ENCODE peak calls at places on chromosomes 7 and 10, in four cellular contexts. One of them, this sample, is unnamed.

GRCh38 chr7:3310884-3311283 is 9.8 kb downstream of the SDK1 start:
- DNase-seq in neural crest cell: no peak
- DNase-seq in PC-9: no peak
- DNase-seq in AG04449: no peak
- DNase-seq in this sample: no peak

GRCh38 chr10:33753389-33753788 is 418.9 kb upstream of the NRP1 start:
- DNase-seq in neural crest cell: no peak
- DNase-seq in PC-9: no peak
- DNase-seq in AG04449: no peak
- DNase-seq in this sample: no peak

GRCh38 chr7:9264395-9264794 is 831.0 kb downstream of the NXPH1 start:
- DNase-seq in neural crest cell: no peak
- DNase-seq in PC-9: no peak
- DNase-seq in AG04449: no peak
- DNase-seq in this sample: no peak

GRCh38 chr10:110410329-110411046 is 87.2 kb upstream of the DUSP5 start:
- DNase-seq in neural crest cell: no peak
- DNase-seq in PC-9: peak; percentile 89
- DNase-seq in AG04449: peak; percentile 96
- DNase-seq in this sample: peak; percentile 86

GRCh38 chr7:133248901-133249300 is 4.0 kb upstream of the EXOC4 start:
- DNase-seq in neural crest cell: no peak
- DNase-seq in PC-9: no peak
- DNase-seq in AG04449: no peak
- DNase-seq in this sample: no peak

GRCh38 chr10:43238462-43238861 is 28.4 kb downstream of the RASGEF1A start:
- DNase-seq in neural crest cell: no peak
- DNase-seq in PC-9: no peak
- DNase-seq in AG04449: no peak
- DNase-seq in this sample: no peak

GRCh38 chr10:61904711-61905445 is 3.4 kb downstream of the ARID5B start:
- DNase-seq in neural crest cell: no peak
- DNase-seq in PC-9: peak; percentile 22
- DNase-seq in AG04449: no peak
- DNase-seq in this sample: peak; percentile 56

GRCh38 chr7:81482600-81483186 is 287.2 kb downstream of the HGF start:
- DNase-seq in neural crest cell: no peak
- DNase-seq in PC-9: no peak
- DNase-seq in AG04449: no peak
- DNase-seq in this sample: no peak

GRCh38 chr7:33044986-33045385 is 17.6 kb downstream of the NT5C3A start:
- DNase-seq in neural crest cell: no peak
- DNase-seq in PC-9: no peak
- DNase-seq in AG04449: peak; percentile 26
- DNase-seq in this sample: no peak

GRCh38 chr7:1468899-1469298 is 9.6 kb upstream of the MICALL2 start:
- DNase-seq in neural crest cell: no peak
- DNase-seq in PC-9: no peak
- DNase-seq in AG04449: no peak
- DNase-seq in this sample: no peak

GRCh38 chr7:19060870-19061269 is 56.6 kb downstream of the TWIST1 start:
- DNase-seq in neural crest cell: no peak
- DNase-seq in PC-9: no peak
- DNase-seq in AG04449: no peak
- DNase-seq in this sample: peak; percentile 60

GRCh38 chr7:31648288-31648687 is 38.7 kb upstream of the PPP1R17 start:
- DNase-seq in neural crest cell: no peak
- DNase-seq in PC-9: no peak
- DNase-seq in AG04449: no peak
- DNase-seq in this sample: no peak

GRCh38 chr7:127791790-127792189 is 139.8 kb downstream of the SND1 start:
- DNase-seq in neural crest cell: no peak
- DNase-seq in PC-9: no peak
- DNase-seq in AG04449: no peak
- DNase-seq in this sample: no peak

GRCh38 chr7:52741670-52742069 is 293.8 kb upstream of the POM121L12 start:
- DNase-seq in neural crest cell: no peak
- DNase-seq in PC-9: no peak
- DNase-seq in AG04449: no peak
- DNase-seq in this sample: no peak

GRCh38 chr7:100966542-100967291 is 2.6 kb upstream of the MUC12 start:
- DNase-seq in neural crest cell: no peak
- DNase-seq in PC-9: no peak
- DNase-seq in AG04449: no peak
- DNase-seq in this sample: no peak

GRCh38 chr7:137850586-137850985 is 3.8 kb upstream of the DGKI start:
- DNase-seq in neural crest cell: no peak
- DNase-seq in PC-9: no peak
- DNase-seq in AG04449: no peak
- DNase-seq in this sample: no peak

GRCh38 chr10:82908096-82908495 is 1033.1 kb downstream of the NRG3 start:
- DNase-seq in neural crest cell: no peak
- DNase-seq in PC-9: no peak
- DNase-seq in AG04449: no peak
- DNase-seq in this sample: no peak

GRCh38 chr7:51186531-51186930 is 130.1 kb downstream of the COBL start:
- DNase-seq in neural crest cell: no peak
- DNase-seq in PC-9: no peak
- DNase-seq in AG04449: no peak
- DNase-seq in this sample: no peak

GRCh38 chr7:79598351-79598750 is 144.9 kb upstream of the MAGI2 start:
- DNase-seq in neural crest cell: no peak
- DNase-seq in PC-9: no peak
- DNase-seq in AG04449: no peak
- DNase-seq in this sample: no peak

GRCh38 chr7:51366930-51367613 is 50.5 kb upstream of the COBL start:
- DNase-seq in neural crest cell: peak; percentile 36
- DNase-seq in PC-9: peak; percentile 54
- DNase-seq in AG04449: no peak
- DNase-seq in this sample: no peak

GRCh38 chr7:155885162-155886160 is 73.2 kb upstream of the SHH start:
- DNase-seq in neural crest cell: no peak
- DNase-seq in PC-9: peak; percentile 36
- DNase-seq in AG04449: no peak
- DNase-seq in this sample: no peak

GRCh38 chr10:127151981-127152699 is 44.3 kb downstream of the INSYN2A start:
- DNase-seq in neural crest cell: no peak
- DNase-seq in PC-9: peak; percentile 30
- DNase-seq in AG04449: no peak
- DNase-seq in this sample: no peak

GRCh38 chr7:109986701-109987100 is 1104.2 kb upstream of the LRRN3 start:
- DNase-seq in neural crest cell: no peak
- DNase-seq in PC-9: no peak
- DNase-seq in AG04449: no peak
- DNase-seq in this sample: no peak

GRCh38 chr10:128573936-128574335 is 447.7 kb upstream of the MKI67 start:
- DNase-seq in neural crest cell: no peak
- DNase-seq in PC-9: no peak
- DNase-seq in AG04449: no peak
- DNase-seq in this sample: no peak

GRCh38 chr10:50614444-50615137 is 9.2 kb downstream of the SGMS1 start:
- DNase-seq in neural crest cell: no peak
- DNase-seq in PC-9: peak; percentile 58
- DNase-seq in AG04449: no peak
- DNase-seq in this sample: no peak

GRCh38 chr7:122887848-122888247 is 1.6 kb upstream of the CADPS2 start:
- DNase-seq in neural crest cell: no peak
- DNase-seq in PC-9: no peak
- DNase-seq in AG04449: no peak
- DNase-seq in this sample: no peak

GRCh38 chr10:71193516-71193915 is 18.9 kb upstream of the UNC5B start:
- DNase-seq in neural crest cell: no peak
- DNase-seq in PC-9: no peak
- DNase-seq in AG04449: no peak
- DNase-seq in this sample: no peak

GRCh38 chr7:75019800-75020199 is 53.8 kb downstream of the RCC1L start:
- DNase-seq in neural crest cell: no peak
- DNase-seq in PC-9: no peak
- DNase-seq in AG04449: no peak
- DNase-seq in this sample: no peak

GRCh38 chr7:75028299-75028698 is 45.3 kb downstream of the RCC1L start:
- DNase-seq in neural crest cell: no peak
- DNase-seq in PC-9: no peak
- DNase-seq in AG04449: no peak
- DNase-seq in this sample: no peak

GRCh38 chr7:75024922-75025321 is 48.7 kb downstream of the RCC1L start:
- DNase-seq in neural crest cell: no peak
- DNase-seq in PC-9: no peak
- DNase-seq in AG04449: no peak
- DNase-seq in this sample: no peak
- TF ChIP-seq CTCF in neural crest cell: no peak
- TF ChIP-seq CTCF in PC-9: no peak
- TF ChIP-seq CTCF in AG04449: no peak
- TF ChIP-seq CTCF in this sample: no peak

GRCh38 chr7:102834466-102834865 is 78.3 kb upstream of the LRRC17 start:
- DNase-seq in neural crest cell: no peak
- DNase-seq in PC-9: no peak
- DNase-seq in AG04449: no peak
- DNase-seq in this sample: no peak

GRCh38 chr7:102834999-102835398 is 77.8 kb upstream of the LRRC17 start:
- DNase-seq in neural crest cell: no peak
- DNase-seq in PC-9: peak; percentile 7
- DNase-seq in AG04449: no peak
- DNase-seq in this sample: no peak

GRCh38 chr7:102837802-102838201 is 75.0 kb upstream of the LRRC17 start:
- DNase-seq in neural crest cell: no peak
- DNase-seq in PC-9: no peak
- DNase-seq in AG04449: no peak
- DNase-seq in this sample: no peak

GRCh38 chr7:102836977-102837376 is 75.8 kb upstream of the LRRC17 start:
- DNase-seq in neural crest cell: no peak
- DNase-seq in PC-9: no peak
- DNase-seq in AG04449: no peak
- DNase-seq in this sample: no peak

DNA sequence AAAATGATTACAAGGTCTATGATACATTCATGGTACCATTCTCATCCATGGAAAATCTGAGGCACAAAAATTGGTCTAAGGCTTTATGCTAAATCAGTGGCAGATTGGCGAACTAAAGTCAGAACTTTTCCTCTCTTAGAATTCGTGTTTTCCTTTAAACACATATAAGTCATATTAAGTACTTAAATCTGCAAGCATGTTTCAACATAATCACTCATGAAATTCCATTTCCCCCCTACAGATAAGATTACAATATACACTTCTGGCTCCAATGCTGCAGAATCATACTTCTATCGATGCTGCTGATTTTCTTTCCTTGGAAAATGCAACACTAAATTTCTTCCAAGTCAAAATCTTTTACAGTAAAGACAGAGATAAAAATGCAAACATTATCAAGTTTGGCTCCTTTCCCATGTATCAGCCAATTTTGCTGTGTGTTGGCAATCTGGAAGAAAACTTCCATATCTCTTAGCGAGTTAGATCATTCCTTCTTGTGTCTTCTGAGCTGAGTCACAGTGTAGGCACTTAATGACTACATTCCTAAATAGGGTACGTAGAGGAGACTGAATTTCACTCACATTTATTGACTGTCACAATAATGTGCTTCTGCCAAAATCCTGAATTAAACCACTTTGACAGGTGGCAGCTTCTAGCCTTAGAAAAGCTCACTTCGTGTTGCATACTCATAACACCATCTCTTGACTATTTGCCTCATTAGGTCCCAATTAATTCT is 76.4 kb upstream of the LRRC17 start:
- DNase-seq in neural crest cell: no peak
- DNase-seq in PC-9: peak; percentile 7
- DNase-seq in AG04449: peak; percentile 81
- DNase-seq in this sample: peak; percentile 19
- TF ChIP-seq CTCF in neural crest cell: no peak
- TF ChIP-seq CTCF in PC-9: no peak
- TF ChIP-seq CTCF in AG04449: no peak
- TF ChIP-seq CTCF in this sample: no peak

GRCh38 chr10:95908450-95908849 is 675 bp downstream of the CC2D2B start:
- DNase-seq in neural crest cell: no peak
- DNase-seq in PC-9: no peak
- DNase-seq in AG04449: no peak
- DNase-seq in this sample: no peak

GRCh38 chr10:95906675-95907453 is 911 bp upstream of the CC2D2B start:
- DNase-seq in neural crest cell: peak; percentile 25
- DNase-seq in PC-9: peak; percentile 17
- DNase-seq in AG04449: no peak
- DNase-seq in this sample: peak; percentile 12

GRCh38 chr10:95909591-95909990 is 1.8 kb downstream of the CC2D2B start:
- DNase-seq in neural crest cell: no peak
- DNase-seq in PC-9: no peak
- DNase-seq in AG04449: no peak
- DNase-seq in this sample: no peak

DNA sequence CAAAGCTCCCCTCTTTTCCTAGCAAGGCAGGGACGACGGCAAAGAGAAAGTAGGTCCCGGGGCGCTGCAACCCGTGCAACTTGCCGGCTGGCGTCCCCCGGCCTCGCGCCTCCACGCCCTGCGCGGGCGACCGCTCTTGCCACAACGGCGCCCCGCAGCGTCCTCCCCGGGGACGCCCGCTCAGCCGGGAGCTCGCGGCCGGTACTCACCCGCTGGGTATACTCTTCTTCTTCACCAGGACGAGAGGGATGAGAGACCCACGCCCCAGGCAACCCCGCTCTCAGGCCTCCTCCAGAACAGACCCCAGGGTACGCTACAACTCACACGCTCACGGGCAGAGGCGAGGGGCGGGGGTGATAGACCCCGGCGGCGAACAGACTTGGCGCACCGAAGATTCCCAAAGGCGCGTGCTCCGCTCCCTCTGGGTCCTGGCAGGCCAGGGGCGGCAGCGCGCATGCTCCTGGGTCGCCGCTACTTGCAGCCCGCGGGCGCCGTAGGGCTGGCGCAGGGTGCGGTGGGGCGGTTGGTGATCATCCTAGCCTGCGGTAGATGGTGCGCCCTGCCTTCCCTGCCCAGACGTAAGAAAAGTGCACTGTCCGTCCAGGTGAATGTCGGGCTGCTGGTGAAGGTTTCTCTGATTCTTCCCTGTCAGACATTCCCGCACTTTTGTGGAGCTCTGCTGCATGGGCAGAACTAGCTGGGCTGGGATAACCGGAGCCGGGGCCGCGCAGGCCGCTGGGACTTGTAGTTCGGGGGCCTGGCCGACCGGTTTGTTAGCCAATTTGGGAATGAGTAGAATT is at the start of gene CC2D2B:
- DNase-seq in neural crest cell: peak; percentile 82
- DNase-seq in PC-9: peak; percentile 69
- DNase-seq in AG04449: no peak
- DNase-seq in this sample: peak; percentile 49
- TF ChIP-seq CTCF in neural crest cell: no peak
- TF ChIP-seq CTCF in PC-9: no peak
- TF ChIP-seq CTCF in AG04449: peak; percentile 21
- TF ChIP-seq CTCF in this sample: no peak

DNA sequence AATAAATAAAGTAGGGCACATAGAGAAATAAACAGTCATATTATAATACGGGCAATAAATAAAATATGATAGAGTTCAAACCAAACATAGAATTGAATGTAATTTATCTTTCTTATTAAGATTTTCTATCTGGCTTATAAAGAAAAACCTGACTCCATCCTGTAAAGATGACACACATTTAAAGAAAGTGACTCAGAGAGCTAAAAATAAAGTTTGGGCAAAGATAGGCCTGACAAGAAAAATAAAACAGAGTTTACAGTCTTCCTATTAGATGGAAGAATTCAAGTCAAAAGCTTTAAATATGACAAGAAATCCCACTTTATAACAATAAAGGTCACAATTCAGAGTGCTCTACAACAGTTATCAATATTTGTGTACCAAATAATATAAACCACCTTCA is 580.6 kb downstream of the PHTF2 start:
- DNase-seq in neural crest cell: no peak
- DNase-seq in PC-9: no peak
- DNase-seq in AG04449: no peak
- DNase-seq in this sample: no peak
- TF ChIP-seq CTCF in neural crest cell: no peak
- TF ChIP-seq CTCF in PC-9: no peak
- TF ChIP-seq CTCF in AG04449: no peak
- TF ChIP-seq CTCF in this sample: no peak